ENCODE peak calls at places on chromosomes 2 and 18, in nine cellular contexts. W is retinal pigment epithelial cell, O is Calu3, X is A549, H is AG04450, E is psoas muscle, Y is kidney epithelial cell, U is GM20000, C is Caco-2. I is an unnamed sample.

GRCh38 chr18:13611058-13611615 is 115.2 kb downstream of the FAM210A start:
- DNase-seq in W (no peak), O (no peak), X (no peak), H (no peak), E (peak; percentile 51), Y (no peak), U (peak; percentile 65), C (no peak), I (no peak)

GRCh38 chr2:112606567-112606966 is 22.2 kb downstream of the CHCHD5 start:
- DNase-seq in W (no peak), O (no peak), X (no peak), H (no peak), E (no peak), Y (no peak), U (no peak), C (no peak), I (no peak)

GRCh38 chr18:75066223-75066622 is 142.7 kb downstream of the PTGR3 start:
- DNase-seq in W (no peak), O (no peak), X (no peak), H (no peak), E (no peak), Y (no peak), U (no peak), C (no peak), I (no peak)

GRCh38 chr2:241445426-241445825 is 63.0 kb downstream of the STK25 start:
- DNase-seq in W (no peak), O (no peak), X (no peak), H (no peak), E (no peak), Y (no peak), U (no peak), C (no peak), I (no peak)

GRCh38 chr2:202831241-202831997 is 40.1 kb downstream of the ICA1L start:
- DNase-seq in W (peak; percentile 37), O (peak; percentile 70), X (peak; percentile 72), H (no peak), E (no peak), Y (no peak), U (peak; percentile 48), C (peak; percentile 65), I (no peak)

GRCh38 chr18:9708057-9708881 is at the start of gene RAB31:
- DNase-seq in W (no peak), O (peak; percentile 33), X (peak; percentile 44), H (no peak), E (peak; percentile 85), Y (no peak), U (peak; percentile 83), C (no peak), I (no peak)

GRCh38 chr18:67997496-67997895 is 481.0 kb upstream of the DSEL start:
- DNase-seq in W (no peak), O (no peak), X (no peak), H (no peak), E (no peak), Y (no peak), U (no peak), C (no peak), I (no peak)

GRCh38 chr2:111207892-111208291 is 87.2 kb downstream of the BCL2L11 start:
- DNase-seq in W (no peak), O (no peak), X (no peak), H (no peak), E (no peak), Y (no peak), U (no peak), C (peak; percentile 74), I (no peak)

GRCh38 chr2:127605691-127606277 is 40.2 kb upstream of the GPR17 start:
- DNase-seq in W (no peak), O (no peak), X (no peak), H (no peak), E (no peak), Y (no peak), U (no peak), C (no peak), I (no peak)

GRCh38 chr18:57083485-57083884 is 63.4 kb upstream of the BOD1L2 start:
- DNase-seq in W (no peak), O (no peak), X (no peak), H (no peak), E (no peak), Y (no peak), U (no peak), C (no peak), I (no peak)

GRCh38 chr2:141611143-141611571 is 519.7 kb downstream of the LRP1B start:
- DNase-seq in W (no peak), O (no peak), X (no peak), H (no peak), E (no peak), Y (no peak), U (no peak), C (no peak), I (no peak)

GRCh38 chr2:145595296-145595695 is 1075.4 kb upstream of the ZEB2 start:
- DNase-seq in W (no peak), O (no peak), X (no peak), H (no peak), E (no peak), Y (peak; percentile 18), U (no peak), C (no peak), I (no peak)

GRCh38 chr2:145592362-145592761 is 1072.4 kb upstream of the ZEB2 start:
- DNase-seq in W (no peak), O (no peak), X (no peak), H (no peak), E (no peak), Y (no peak), U (no peak), C (no peak), I (no peak)

GRCh38 chr2:145593280-145593679 is 1073.4 kb upstream of the ZEB2 start:
- DNase-seq in W (no peak), O (no peak), X (no peak), H (no peak), E (no peak), Y (no peak), U (peak; percentile 25), C (no peak), I (no peak)

GRCh38 chr2:145597011-145597410 is 1077.1 kb upstream of the ZEB2 start:
- DNase-seq in W (no peak), O (no peak), X (no peak), H (no peak), E (no peak), Y (no peak), U (no peak), C (no peak), I (no peak)

DNA sequence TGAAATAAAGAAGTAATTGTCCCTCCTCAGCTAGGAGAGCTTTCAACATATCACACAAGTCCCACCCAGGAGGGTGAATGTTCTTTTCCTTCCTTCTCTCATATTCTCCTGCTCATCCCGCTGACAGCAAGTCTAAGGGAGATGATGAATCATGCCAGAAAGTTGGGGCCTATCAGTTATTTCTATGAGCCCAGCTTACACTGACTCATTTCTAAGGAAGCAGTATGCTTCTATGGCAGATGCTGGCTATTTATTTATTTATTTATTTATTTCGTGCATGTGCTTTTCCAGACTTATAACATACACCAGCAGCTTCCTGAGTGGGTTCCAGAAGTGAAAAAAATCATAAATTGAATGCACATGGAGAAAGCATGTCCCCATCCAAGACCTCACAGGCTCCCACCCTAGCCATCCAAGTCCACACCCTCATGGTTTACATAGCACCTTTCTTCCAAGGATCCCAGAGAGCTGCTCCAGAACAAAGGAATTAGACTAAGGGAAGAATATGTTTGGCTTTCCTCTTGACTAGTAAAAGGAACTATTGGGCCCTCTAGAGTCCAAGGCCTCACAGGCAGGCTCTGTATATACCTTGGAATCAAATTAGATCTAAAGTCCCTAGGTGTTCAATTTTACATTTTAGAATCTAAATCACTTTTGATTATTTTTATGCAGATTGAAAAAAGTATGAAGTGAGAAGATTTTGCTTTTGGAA is 1074.2 kb upstream of the ZEB2 start:
- DNase-seq in W (peak; percentile 33), O (peak; percentile 1), X (peak; percentile 73), H (peak; percentile 34), E (no peak), Y (peak; percentile 43), U (no peak), C (no peak), I (peak; percentile 63)
- TF ChIP-seq CTCF in W (peak; percentile 36), O (no peak), X (no peak), H (peak; percentile 41), E (no peak), Y (peak; percentile 6), U (no peak), C (no peak), I (peak; percentile 36)

DNA sequence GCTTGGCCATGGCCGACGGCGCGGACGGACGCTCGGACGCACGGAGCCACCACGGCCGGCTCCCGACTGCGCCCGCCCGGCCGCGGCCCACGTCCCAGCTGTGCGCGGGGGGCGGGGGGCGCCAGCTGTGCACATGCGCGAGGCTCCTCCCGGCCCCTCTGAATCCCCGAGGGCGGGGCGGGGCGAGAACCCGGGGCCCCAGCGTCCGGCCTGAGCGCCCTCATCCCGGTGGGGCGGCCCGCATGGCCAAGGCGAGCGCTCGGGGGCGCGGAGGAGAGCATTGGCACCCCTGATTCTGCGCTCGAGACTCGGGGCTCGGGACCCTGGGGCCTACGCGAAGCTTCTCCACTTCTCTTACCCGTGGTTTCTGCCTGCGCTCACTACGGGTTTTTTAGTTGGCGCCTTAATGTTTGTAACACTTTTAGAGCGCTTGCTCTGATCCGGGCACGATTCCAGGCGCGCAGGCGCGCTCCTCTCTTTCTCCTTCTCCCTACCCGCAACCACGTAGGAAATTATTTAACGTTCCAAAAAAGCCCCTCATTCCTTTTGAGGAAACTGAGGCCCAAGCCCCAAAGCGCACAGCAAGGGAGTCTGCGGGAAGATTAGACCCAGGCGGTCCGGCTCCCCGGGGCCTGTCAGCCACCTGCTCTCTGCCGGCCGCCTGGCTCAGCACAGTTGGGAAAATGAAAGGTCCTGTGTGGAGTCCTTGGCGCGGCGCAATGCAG is at the start of gene PXDN:
- DNase-seq in W (no peak), O (no peak), X (no peak), H (no peak), E (peak; percentile 79), Y (no peak), U (no peak), C (no peak), I (no peak)
- TF ChIP-seq CTCF in W (no peak), O (no peak), X (no peak), H (no peak), E (no peak), Y (no peak), U (no peak), C (no peak), I (no peak)

DNA sequence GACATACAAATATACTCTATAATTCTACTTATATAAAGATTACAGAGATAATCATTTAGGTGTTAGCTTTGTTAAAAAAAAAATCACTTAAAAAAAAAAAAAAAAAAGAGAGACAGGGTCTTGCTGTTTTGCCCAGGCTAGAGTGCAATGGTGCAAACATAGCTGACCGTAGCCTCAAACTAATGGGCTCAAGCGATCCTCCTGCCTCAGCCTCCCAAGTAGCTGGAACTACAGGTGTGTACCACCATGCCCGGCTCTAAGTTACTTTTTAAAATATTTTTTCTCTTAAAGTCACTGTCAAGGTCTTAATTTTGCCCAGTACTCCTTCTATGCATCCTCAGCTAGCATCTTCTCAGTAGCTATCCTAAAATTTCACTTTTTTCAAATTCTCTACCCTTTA is 77.2 kb upstream of the SLC25A52 start:
- DNase-seq in W (no peak), O (no peak), X (no peak), H (no peak), E (no peak), Y (no peak), U (no peak), C (no peak), I (no peak)
- TF ChIP-seq CTCF in W (no peak), O (no peak), X (no peak), H (no peak), E (no peak), Y (no peak), U (no peak), C (no peak), I (no peak)

GRCh38 chr18:1062592-1062991 is 157.9 kb downstream of the ADCYAP1 start:
- DNase-seq in W (no peak), O (no peak), X (peak; percentile 4), H (no peak), E (no peak), Y (no peak), U (no peak), C (no peak), I (no peak)
- TF ChIP-seq CTCF in W (peak; percentile 35), O (no peak), X (no peak), H (peak; percentile 2), E (no peak), Y (peak; percentile 7), U (no peak), C (peak; percentile 20), I (no peak)

I was measured in AG09319.